ENCODE peak calls at places on chromosomes 4 and X, in four cellular contexts. O, I, Z and V are unnamed samples.

GRCh38 chr4:692771-693554 is 4.0 kb upstream of the SLC49A3 start:
- DNase-seq in O (no peak), I (no peak), Z (no peak), V (no peak)

GRCh38 chr4:173057442-173057841 is 111.2 kb upstream of the GALNT7 start:
- DNase-seq in O (no peak), I (no peak), Z (no peak), V (no peak)

GRCh38 chrX:121479406-121479805 is 432.0 kb downstream of the GLUD2 start:
- DNase-seq in O (no peak), I (no peak), Z (no peak), V (no peak)

GRCh38 chrX:8433296-8434094 is 31.1 kb upstream of the VCX3B start:
- DNase-seq in O (no peak), I (no peak), Z (no peak), V (no peak)

GRCh38 chrX:140299411-140299810 is 205.5 kb downstream of the SOX3 start:
- DNase-seq in O (no peak), I (no peak), Z (no peak), V (no peak)

GRCh38 chr4:23857353-23857752 is 32.5 kb downstream of the PPARGC1A start:
- DNase-seq in O (no peak), I (no peak), Z (no peak), V (no peak)

GRCh38 chrX:150361070-150361776 is 1.9 kb upstream of the MAMLD1 start:
- DNase-seq in O (no peak), I (no peak), Z (no peak), V (peak)

GRCh38 chrX:54419559-54420302 is 20.5 kb upstream of the TSR2 start:
- DNase-seq in O (no peak), I (no peak), Z (no peak), V (no peak)

GRCh38 chrX:15947648-15948317 is 93.2 kb upstream of the AP1S2 start:
- DNase-seq in O (peak), I (no peak), Z (no peak), V (no peak)

GRCh38 chr4:150242820-150243458 is 164.7 kb downstream of the DCLK2 start:
- DNase-seq in O (no peak), I (no peak), Z (peak), V (peak)

GRCh38 chr4:87974856-87975462 is 555 bp upstream of the SPP1 start:
- DNase-seq in O (no peak), I (no peak), Z (no peak), V (no peak)

GRCh38 chr4:153161599-153161971 is 42.7 kb upstream of the TRIM2 start:
- DNase-seq in O (no peak), I (no peak), Z (no peak), V (no peak)

GRCh38 chr4:4461850-4462249 is 74.9 kb downstream of the NSG1 start:
- DNase-seq in O (no peak), I (no peak), Z (no peak), V (peak)

GRCh38 chr4:8819421-8820177 is 52.0 kb downstream of the HMX1 start:
- DNase-seq in O (no peak), I (no peak), Z (no peak), V (peak)

GRCh38 chr4:185740471-185740873 is 71.5 kb downstream of the SORBS2 start:
- DNase-seq in O (no peak), I (no peak), Z (no peak), V (no peak)

GRCh38 chr4:113042502-113042901 is 7.0 kb upstream of the ANK2 start:
- DNase-seq in O (no peak), I (no peak), Z (no peak), V (no peak)

GRCh38 chr4:175419120-175419774 is 392.8 kb downstream of the GPM6A start:
- DNase-seq in O (no peak), I (no peak), Z (peak), V (no peak)

GRCh38 chr4:114272226-114272625 is 292.8 kb upstream of the ARSJ start:
- DNase-seq in O (no peak), I (no peak), Z (peak), V (no peak)

GRCh38 chr4:182929296-182929695 is 12.1 kb upstream of the DCTD start:
- DNase-seq in O (no peak), I (no peak), Z (no peak), V (no peak)

GRCh38 chr4:152698012-152698499 is 18.3 kb upstream of the TMEM154 start:
- DNase-seq in O (no peak), I (no peak), Z (no peak), V (no peak)

GRCh38 chrX:132744470-132744869 is 214.0 kb downstream of the HS6ST2 start:
- DNase-seq in O (no peak), I (no peak), Z (no peak), V (no peak)

GRCh38 chrX:132171881-132172280 is 44.1 kb upstream of the FRMD7 start:
- DNase-seq in O (no peak), I (no peak), Z (no peak), V (no peak)

GRCh38 chr4:74549936-74550335 is 105.0 kb downstream of the AREG start:
- DNase-seq in O (no peak), I (no peak), Z (no peak), V (no peak)

GRCh38 chrX:146907391-146908240 is 93.1 kb upstream of the CXorf51A start:
- DNase-seq in O (no peak), I (no peak), Z (no peak), V (no peak)

GRCh38 chr4:27176400-27176799 is 315.8 kb downstream of the STIM2 start:
- DNase-seq in O (no peak), I (no peak), Z (peak), V (peak)
- TF ChIP-seq JUND in O (no peak), I (no peak), Z (no peak), V (no peak)

DNA sequence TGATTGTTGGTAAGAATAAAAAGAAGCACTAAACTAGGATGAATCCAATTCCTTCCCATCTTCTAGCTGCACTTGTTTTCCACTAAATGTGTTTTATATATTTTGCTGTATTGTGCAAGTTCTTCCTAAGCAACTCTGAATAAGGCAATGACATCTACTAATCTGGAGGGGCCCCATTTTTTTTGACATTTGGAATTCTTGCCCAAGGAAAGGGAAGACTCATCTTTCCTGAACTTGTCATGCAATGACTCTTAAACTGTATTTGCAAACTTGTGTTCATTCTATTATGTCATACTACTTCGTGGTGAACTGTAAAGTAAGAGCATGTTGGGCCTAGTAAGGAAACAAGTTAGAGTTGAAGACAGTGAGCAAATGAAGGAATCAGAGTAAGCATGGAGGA is 45.9 kb downstream of the FREM3 start:
- DNase-seq in O (no peak), I (no peak), Z (no peak), V (no peak)
- TF ChIP-seq JUND in O (no peak), I (no peak), Z (no peak), V (no peak)

GRCh38 chr4:3074078-3074845 is at the start of the genes HTT and HTT-AS:
- DNase-seq in O (peak), I (peak), Z (peak), V (peak)

GRCh38 chr4:3077796-3078195 is 3.3 kb downstream of the HTT start:
- DNase-seq in O (no peak), I (peak), Z (no peak), V (no peak)

GRCh38 chr4:3075652-3075981 is 1.1 kb downstream of the HTT start:
- DNase-seq in O (no peak), I (no peak), Z (no peak), V (no peak)

GRCh38 chr4:3073158-3074077 is 920 bp downstream of the HTT-AS start:
- DNase-seq in O (no peak), I (no peak), Z (no peak), V (peak)

DNA sequence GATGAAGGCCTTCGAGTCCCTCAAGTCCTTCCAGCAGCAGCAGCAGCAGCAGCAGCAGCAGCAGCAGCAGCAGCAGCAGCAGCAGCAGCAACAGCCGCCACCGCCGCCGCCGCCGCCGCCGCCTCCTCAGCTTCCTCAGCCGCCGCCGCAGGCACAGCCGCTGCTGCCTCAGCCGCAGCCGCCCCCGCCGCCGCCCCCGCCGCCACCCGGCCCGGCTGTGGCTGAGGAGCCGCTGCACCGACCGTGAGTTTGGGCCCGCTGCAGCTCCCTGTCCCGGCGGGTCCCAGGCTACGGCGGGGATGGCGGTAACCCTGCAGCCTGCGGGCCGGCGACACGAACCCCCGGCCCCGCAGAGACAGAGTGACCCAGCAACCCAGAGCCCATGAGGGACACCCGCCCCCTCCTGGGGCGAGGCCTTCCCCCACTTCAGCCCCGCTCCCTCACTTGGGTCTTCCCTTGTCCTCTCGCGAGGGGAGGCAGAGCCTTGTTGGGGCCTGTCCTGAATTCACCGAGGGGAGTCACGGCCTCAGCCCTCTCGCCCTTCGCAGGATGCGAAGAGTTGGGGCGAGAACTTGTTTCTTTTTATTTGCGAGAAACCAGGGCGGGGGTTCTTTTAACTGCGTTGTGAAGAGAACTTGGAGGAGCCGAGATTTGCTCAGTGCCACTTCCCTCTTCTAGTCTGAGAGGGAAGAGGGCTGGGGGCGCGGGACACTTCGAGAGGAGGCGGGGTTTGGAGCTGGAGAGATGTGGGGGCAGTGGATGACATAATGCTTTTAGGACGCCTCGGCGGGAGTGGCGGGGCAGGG is 568 bp downstream of the HTT start:
- DNase-seq in O (peak), I (no peak), Z (peak), V (peak)
- TF ChIP-seq JUND in O (no peak), I (no peak), Z (no peak), V (no peak)

GRCh38 chr4:10808591-10808990 is 124.0 kb upstream of the CLNK start:
- DNase-seq in O (no peak), I (no peak), Z (no peak), V (no peak)
- TF ChIP-seq JUND in O (no peak), I (no peak), Z (no peak), V (no peak)

GRCh38 chrX:38881727-38882126 is 80.5 kb downstream of the MID1IP1 start:
- DNase-seq in O (no peak), I (peak), Z (no peak), V (no peak)

GRCh38 chrX:38890326-38890725 is 89.1 kb downstream of the MID1IP1 start:
- DNase-seq in O (no peak), I (no peak), Z (no peak), V (no peak)

GRCh38 chrX:38887222-38887621 is 86.0 kb downstream of the MID1IP1 start:
- DNase-seq in O (no peak), I (no peak), Z (no peak), V (no peak)

GRCh38 chrX:38882894-38883620 is 81.8 kb downstream of the MID1IP1 start:
- DNase-seq in O (no peak), I (no peak), Z (peak), V (no peak)

DNA sequence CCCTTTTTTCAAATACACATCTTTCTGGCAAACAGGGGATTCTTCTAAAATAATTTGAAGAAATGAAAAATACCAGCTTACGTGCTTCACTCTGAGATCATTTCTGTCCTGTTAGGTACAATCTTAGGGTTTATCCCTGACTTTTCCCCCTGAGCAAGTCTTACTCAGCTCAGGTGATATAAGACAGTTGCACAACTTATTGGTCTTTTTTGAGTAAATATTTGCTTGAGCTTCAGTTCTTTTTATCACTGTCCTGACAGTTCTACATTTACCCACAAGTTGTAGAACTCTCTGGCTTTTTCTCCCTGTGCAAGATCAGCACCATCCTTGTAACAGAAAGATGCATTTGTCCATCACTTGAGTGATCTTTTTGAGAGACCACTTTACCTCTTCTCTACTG is 84.9 kb downstream of the MID1IP1 start:
- DNase-seq in O (no peak), I (no peak), Z (no peak), V (no peak)
- TF ChIP-seq JUND in O (no peak), I (no peak), Z (no peak), V (no peak)